ENCODE peak calls at places on chromosomes 5 and 9, in five cellular contexts. K, S, V, R and G are unnamed samples.

GRCh38 chr5:146744358-146744757 is 134.2 kb downstream of the PPP2R2B start:
- DNase-seq in K (peak), S (no peak), V (peak), R (no peak), G (no peak)

GRCh38 chr9:127267793-127268507 is 3.4 kb downstream of the GARNL3 start:
- DNase-seq in K (no peak), S (no peak), V (no peak), R (no peak), G (no peak)

GRCh38 chr5:61020415-61020814 is 75.4 kb downstream of the NDUFAF2 start:
- DNase-seq in K (peak), S (peak), V (no peak), R (peak), G (no peak)

GRCh38 chr5:175520321-175520720 is 42.0 kb downstream of the SFXN1 start:
- DNase-seq in K (no peak), S (no peak), V (no peak), R (no peak), G (no peak)

GRCh38 chr5:17402291-17403121 is 95.5 kb upstream of the TAF11L2 start:
- DNase-seq in K (no peak), S (no peak), V (no peak), R (no peak), G (no peak)

GRCh38 chr9:5509573-5509972 is 758 bp upstream of the PDCD1LG2 start:
- DNase-seq in K (peak), S (peak), V (no peak), R (no peak), G (no peak)

GRCh38 chr5:76608833-76609232 is 14.4 kb downstream of the F2RL2 start:
- DNase-seq in K (peak), S (peak), V (no peak), R (no peak), G (no peak)

GRCh38 chr5:123485275-123485674 is 26.7 kb upstream of the CSNK1G3 start:
- DNase-seq in K (no peak), S (no peak), V (no peak), R (no peak), G (no peak)

GRCh38 chr9:13567833-13568232 is 288.3 kb upstream of the MPDZ start:
- DNase-seq in K (no peak), S (no peak), V (no peak), R (no peak), G (no peak)

GRCh38 chr5:103450333-103451061 is 112.1 kb downstream of the NUDT12 start:
- DNase-seq in K (peak), S (peak), V (no peak), R (no peak), G (no peak)

GRCh38 chr5:168723037-168723436 is 143.9 kb upstream of the PANK3 start:
- DNase-seq in K (no peak), S (no peak), V (no peak), R (no peak), G (no peak)

GRCh38 chr9:61634192-61634591 is 444.4 kb downstream of the SPATA31A7 start:
- DNase-seq in K (no peak), S (no peak), V (no peak), R (no peak), G (no peak)

GRCh38 chr5:81854915-81855314 is 104.0 kb upstream of the SSBP2 start:
- DNase-seq in K (no peak), S (no peak), V (no peak), R (no peak), G (no peak)

GRCh38 chr9:36316629-36317317 is 58.5 kb upstream of the GNE start:
- DNase-seq in K (peak), S (no peak), V (no peak), R (no peak), G (no peak)

GRCh38 chr9:128788445-128788844 is 1.4 kb downstream of the TBC1D13 start:
- DNase-seq in K (no peak), S (no peak), V (peak), R (no peak), G (no peak)

GRCh38 chr9:6184749-6185645 is 30.6 kb upstream of the IL33 start:
- DNase-seq in K (peak), S (peak), V (no peak), R (no peak), G (no peak)

GRCh38 chr9:115008536-115008935 is 78.1 kb upstream of the TNFSF8 start:
- DNase-seq in K (peak), S (peak), V (no peak), R (no peak), G (no peak)

GRCh38 chr5:133316346-133317343 is 264.8 kb downstream of the HSPA4 start:
- DNase-seq in K (peak), S (peak), V (peak), R (no peak), G (no peak)

GRCh38 chr5:159208508-159209437 is 580 bp downstream of the RNF145 start:
- DNase-seq in K (no peak), S (no peak), V (peak), R (peak), G (no peak)

GRCh38 chr5:138212828-138213160 is 329 bp downstream of the CDC23 start:
- DNase-seq in K (peak), S (no peak), V (no peak), R (no peak), G (no peak)

GRCh38 chr9:70398145-70398556 is 16.3 kb downstream of the KLF9 start:
- DNase-seq in K (no peak), S (no peak), V (no peak), R (no peak), G (no peak)

GRCh38 chr5:158797498-158797845 is 302.2 kb downstream of the EBF1 start:
- DNase-seq in K (no peak), S (no peak), V (no peak), R (no peak), G (no peak)

GRCh38 chr9:18720691-18721090 is 246.7 kb downstream of the ADAMTSL1 start:
- DNase-seq in K (peak), S (no peak), V (no peak), R (no peak), G (no peak)

GRCh38 chr9:127311239-127311741 is 46.7 kb downstream of the GARNL3 start:
- DNase-seq in K (peak), S (peak), V (peak), R (no peak), G (no peak)

GRCh38 chr5:177361418-177362101 is 3.8 kb downstream of the RGS14 start:
- DNase-seq in K (no peak), S (no peak), V (no peak), R (peak), G (no peak)

GRCh38 chr5:180343110-180343845 is 9.9 kb downstream of the GFPT2 start:
- DNase-seq in K (peak), S (peak), V (no peak), R (no peak), G (no peak)

GRCh38 chr9:108296056-108296455 is 559.7 kb downstream of the ACTL7B start:
- DNase-seq in K (peak), S (peak), V (no peak), R (no peak), G (no peak)

GRCh38 chr9:105114956-105115728 is 129.3 kb upstream of the SLC44A1 start:
- DNase-seq in K (peak), S (peak), V (no peak), R (peak), G (no peak)

GRCh38 chr5:176861276-176861675 is 37.9 kb downstream of the HK3 start:
- DNase-seq in K (no peak), S (no peak), V (no peak), R (no peak), G (no peak)

GRCh38 chr9:118595719-118596305 is 773.4 kb downstream of the BRINP1 start:
- DNase-seq in K (peak), S (peak), V (peak), R (no peak), G (no peak)

GRCh38 chr9:91047529-91047928 is 245.9 kb downstream of the SYK start:
- DNase-seq in K (no peak), S (no peak), V (no peak), R (no peak), G (no peak)

GRCh38 chr5:134437340-134438267 is 25.9 kb upstream of the CDKN2AIPNL start:
- DNase-seq in K (no peak), S (no peak), V (no peak), R (no peak), G (no peak)

DNA sequence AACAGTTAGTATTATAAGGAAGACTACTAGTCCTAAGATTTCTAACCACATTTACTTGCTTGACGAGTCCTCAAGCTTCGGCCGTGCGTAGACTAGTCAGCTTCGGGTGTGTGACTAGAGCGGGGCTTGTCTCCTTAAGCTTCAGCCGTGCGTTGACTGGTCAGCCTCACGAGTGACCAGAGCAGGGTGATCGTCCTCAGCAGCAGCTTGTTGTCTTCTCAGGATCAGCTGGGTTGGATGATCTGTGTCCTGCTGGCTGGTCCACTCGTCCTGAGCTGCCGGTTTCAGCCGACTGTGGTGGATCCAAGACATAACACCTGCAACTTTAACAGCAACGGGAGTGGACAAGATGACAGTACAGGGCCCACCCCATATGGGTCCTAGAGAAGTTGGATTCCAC is 16.7 kb downstream of the CEL start:
- DNase-seq in K (no peak), S (no peak), V (no peak), R (no peak), G (no peak)
- TF ChIP-seq CTCF in K (no peak), S (no peak), V (no peak), R (no peak), G (no peak)

DNA sequence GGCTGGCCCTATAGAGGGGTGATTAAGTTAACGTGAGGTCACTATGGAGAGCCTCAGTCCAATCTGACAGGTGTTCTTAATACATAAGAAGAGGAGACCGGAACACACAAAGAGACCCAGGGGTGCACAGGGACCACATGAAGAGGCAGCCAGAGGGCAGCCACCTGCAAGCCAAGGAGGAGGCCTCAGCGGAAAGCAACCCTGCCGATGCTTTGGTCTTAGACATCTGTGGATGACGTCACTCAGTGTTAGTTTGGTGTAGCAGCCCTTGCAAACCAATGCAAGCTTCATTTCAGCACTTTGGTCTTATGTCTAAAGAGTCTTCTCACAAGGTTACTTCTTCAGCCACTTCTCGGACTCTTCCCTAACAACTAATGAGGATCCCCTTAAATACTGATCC is 47.6 kb upstream of the GRHPR start:
- DNase-seq in K (no peak), S (no peak), V (no peak), R (no peak), G (no peak)
- TF ChIP-seq CTCF in K (no peak), S (no peak), V (no peak), R (no peak), G (no peak)

GRCh38 chr5:72137826-72138409 is 30.6 kb downstream of the MAP1B start:
- DNase-seq in K (no peak), S (peak), V (no peak), R (no peak), G (no peak)
- TF ChIP-seq CTCF in K (peak), S (peak), V (peak), R (peak), G (peak)

DNA sequence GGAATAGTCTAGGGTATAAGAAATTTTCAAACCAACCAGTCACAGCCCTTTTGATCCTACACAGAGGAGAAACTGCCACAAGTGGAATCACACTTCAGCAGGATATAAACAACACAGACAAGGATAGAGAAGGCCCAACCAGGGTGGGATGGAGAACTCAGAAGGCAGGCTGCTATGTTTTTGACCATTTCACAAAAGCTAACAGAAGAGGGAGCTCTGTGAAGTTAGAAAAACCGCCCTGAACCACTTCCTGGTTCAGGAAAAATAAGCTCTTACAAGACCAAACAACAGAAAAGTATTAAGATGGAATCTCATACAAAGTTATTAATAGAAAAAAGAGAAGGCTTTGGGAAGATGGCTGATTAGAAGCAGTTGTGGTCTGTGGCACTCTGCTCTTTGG is 960 bp upstream of the IFNB1 start:
- DNase-seq in K (peak), S (no peak), V (no peak), R (no peak), G (no peak)
- TF ChIP-seq CTCF in K (no peak), S (peak), V (no peak), R (no peak), G (no peak)

GRCh38 chr5:151237685-151238084 is 13.8 kb upstream of the CCDC69 start:
- DNase-seq in K (no peak), S (no peak), V (no peak), R (no peak), G (no peak)

GRCh38 chr5:151236888-151237287 is 13.0 kb upstream of the CCDC69 start:
- DNase-seq in K (no peak), S (no peak), V (no peak), R (no peak), G (no peak)

GRCh38 chr5:151239237-151239861 is 13.6 kb upstream of the GM2A start:
- DNase-seq in K (peak), S (peak), V (peak), R (peak), G (no peak)

GRCh38 chr5:151240891-151241290 is 12.1 kb upstream of the GM2A start:
- DNase-seq in K (no peak), S (no peak), V (no peak), R (no peak), G (no peak)

DNA sequence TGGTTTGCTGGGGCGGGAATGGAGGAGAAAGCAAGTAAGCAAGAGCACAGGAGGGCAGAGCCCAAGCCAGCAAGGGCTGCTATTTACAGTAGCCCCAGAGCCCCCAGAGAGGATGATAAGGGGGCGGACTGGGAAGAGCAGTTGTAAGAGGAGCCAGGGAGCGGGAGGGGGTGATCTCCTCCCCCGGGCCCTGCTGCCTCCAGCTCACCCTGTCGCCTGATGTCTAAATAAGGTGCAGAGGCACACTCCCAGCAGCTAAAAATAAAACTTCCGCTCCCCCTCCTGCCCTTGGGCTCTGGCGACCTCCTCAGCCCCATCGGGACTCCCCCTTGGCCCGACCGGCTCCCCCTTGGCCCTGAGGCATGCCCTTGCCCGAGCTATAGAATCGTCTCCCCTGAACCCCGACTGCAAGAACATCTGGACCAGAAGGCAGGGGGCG is 14.4 kb upstream of the CCDC69 start:
- DNase-seq in K (no peak), S (no peak), V (no peak), R (no peak), G (no peak)
- TF ChIP-seq CTCF in K (no peak), S (no peak), V (no peak), R (no peak), G (no peak)

DNA sequence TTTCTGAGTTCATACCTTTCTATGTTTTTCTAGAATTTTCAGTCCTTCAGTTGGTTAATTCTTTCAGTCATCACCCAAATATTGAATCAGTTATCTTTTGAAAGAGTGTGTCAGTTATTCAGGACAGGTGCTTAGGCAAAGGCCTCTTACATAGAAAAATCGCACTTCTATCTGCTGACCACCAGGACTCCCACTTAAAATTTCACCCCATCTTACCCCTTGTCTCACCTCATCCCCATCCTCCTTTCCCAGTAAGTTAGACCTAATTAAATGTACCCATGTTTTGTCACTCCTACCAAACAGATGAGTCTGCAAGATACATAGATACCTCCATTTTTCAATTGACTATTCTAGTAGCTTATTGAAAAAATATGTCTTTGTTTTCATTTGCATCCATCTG is 159.9 kb upstream of the PIK3R1 start:
- DNase-seq in K (no peak), S (no peak), V (no peak), R (no peak), G (no peak)
- TF ChIP-seq CTCF in K (no peak), S (peak), V (peak), R (no peak), G (peak)

GRCh38 chr9:137029058-137029922 is 1.3 kb upstream of the ABCA2 start:
- DNase-seq in K (peak), S (peak), V (peak), R (peak), G (peak)

GRCh38 chr9:137030006-137030405 is 1.9 kb downstream of the FUT7 start:
- DNase-seq in K (no peak), S (no peak), V (no peak), R (no peak), G (no peak)

GRCh38 chr9:137027369-137028012 is 546 bp downstream of the ABCA2 start:
- DNase-seq in K (no peak), S (no peak), V (no peak), R (no peak), G (no peak)

GRCh38 chr9:137028013-137028280 is at the start of gene ABCA2:
- DNase-seq in K (no peak), S (no peak), V (no peak), R (no peak), G (no peak)

GRCh38 chr9:137028281-137029057 is 432 bp upstream of the ABCA2 start:
- DNase-seq in K (peak), S (peak), V (peak), R (peak), G (no peak)
- TF ChIP-seq CTCF in K (peak), S (peak), V (no peak), R (peak), G (no peak)

DNA sequence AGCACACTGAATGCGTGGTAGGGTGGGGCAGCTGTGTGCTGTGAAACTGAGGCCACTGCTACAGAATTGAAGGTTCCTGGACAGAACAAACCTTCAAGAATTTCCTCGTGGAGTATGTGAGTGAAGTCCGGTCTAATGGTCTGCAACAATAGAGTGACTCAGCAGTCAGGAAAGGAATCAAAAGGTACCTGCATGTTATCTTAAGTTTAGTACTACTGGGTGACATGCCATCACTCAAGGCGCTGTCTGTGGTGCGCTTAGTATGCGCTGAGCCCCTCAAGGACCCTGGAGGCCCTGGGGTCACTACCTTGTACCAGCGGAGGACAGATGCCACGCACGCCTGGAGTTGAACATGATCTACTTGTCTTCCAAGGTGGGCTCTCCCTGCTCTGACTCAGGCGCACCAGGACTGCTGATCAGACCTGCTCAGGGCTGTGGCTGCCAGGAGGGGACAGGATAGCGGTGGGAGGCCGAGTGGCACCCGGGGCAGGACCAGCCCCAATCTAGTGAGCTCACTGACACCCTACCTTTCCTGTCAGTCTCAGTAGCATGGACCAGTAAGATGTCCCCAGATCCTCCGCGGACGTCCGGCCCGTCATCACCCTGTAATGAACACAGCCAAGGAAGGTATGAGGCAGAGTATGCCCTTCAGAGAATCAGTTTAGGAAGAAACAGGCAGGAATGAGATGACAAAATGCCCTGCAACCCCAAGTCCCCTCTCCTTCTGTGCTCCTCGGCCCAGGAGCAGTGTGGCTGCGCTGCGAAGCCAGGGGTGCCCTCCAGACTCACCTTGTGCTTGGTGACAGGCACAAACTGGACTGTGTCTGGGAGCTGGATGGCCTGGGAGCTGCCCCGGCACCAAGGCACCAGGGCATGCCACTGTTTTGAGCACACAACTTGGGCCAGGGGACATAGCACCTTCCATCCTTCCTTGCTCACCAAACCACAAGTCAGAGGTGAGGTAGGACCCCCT is 50.7 kb downstream of the PRRT1B start:
- DNase-seq in K (no peak), S (no peak), V (no peak), R (no peak), G (no peak)
- TF ChIP-seq CTCF in K (no peak), S (no peak), V (no peak), R (no peak), G (no peak)

GRCh38 chr5:142499591-142500384 is 175.0 kb upstream of the SPRY4 start:
- DNase-seq in K (no peak), S (no peak), V (no peak), R (no peak), G (no peak)

GRCh38 chr5:142506046-142506445 is 179.8 kb downstream of the FGF1 start:
- DNase-seq in K (no peak), S (no peak), V (no peak), R (no peak), G (no peak)

GRCh38 chr5:142500506-142500905 is 175.7 kb upstream of the SPRY4 start:
- DNase-seq in K (no peak), S (no peak), V (no peak), R (no peak), G (no peak)

GRCh38 chr5:142506756-142507155 is 179.1 kb downstream of the FGF1 start:
- DNase-seq in K (no peak), S (no peak), V (no peak), R (no peak), G (no peak)

GRCh38 chr5:142501890-142502289 is 177.1 kb upstream of the SPRY4 start:
- DNase-seq in K (no peak), S (no peak), V (no peak), R (no peak), G (no peak)
- TF ChIP-seq CTCF in K (peak), S (no peak), V (no peak), R (no peak), G (no peak)